ENCODE peak calls at places on chromosomes 4 and X, in seven cellular contexts. O is SK-N-SH; K is pancreas; T is lower lobe of right lung; R is CD8-positive, alpha-beta T cell; W is endodermal cell; U is IMR-90. J is an unnamed sample.

GRCh38 chrX:99348256-99348655 is 1061.8 kb downstream of the PCDH19 start:
- DNase-seq in K (no peak), T (no peak), W (no peak), U (no peak), O (no peak), R (no peak), J (no peak)

GRCh38 chr4:24033626-24034025 is 143.8 kb upstream of the PPARGC1A start:
- DNase-seq in O (no peak), K (no peak), U (peak; percentile 41), T (no peak), W (no peak), R (no peak), J (no peak)

GRCh38 chr4:99722006-99722405 is 64.4 kb upstream of the C4orf54 start:
- DNase-seq in T (no peak), R (no peak), W (no peak), K (no peak), O (no peak), U (no peak), J (no peak)

GRCh38 chrX:57587062-57587461 is 4.7 kb upstream of the ZXDB start:
- DNase-seq in W (no peak), T (no peak), K (no peak), U (no peak), O (no peak), R (no peak), J (no peak)

GRCh38 chr4:3270141-3270611 is 21.2 kb downstream of the MSANTD1 start:
- DNase-seq in O (peak; percentile 23), K (peak; percentile 43), U (no peak), T (no peak), R (no peak), W (no peak), J (no peak)

GRCh38 chrX:46257451-46257879 is 287.8 kb downstream of the ZNF674 start:
- DNase-seq in T (no peak), U (no peak), O (no peak), K (no peak), W (no peak), R (no peak), J (no peak)

GRCh38 chr4:78592104-78592783 is 40.7 kb downstream of the ANXA3 start:
- DNase-seq in W (peak; percentile 71), O (peak; percentile 3), R (no peak), K (no peak), T (no peak), U (no peak), J (no peak)

GRCh38 chr4:13559414-13559813 is 15.1 kb upstream of the NKX3-2 start:
- DNase-seq in W (no peak), K (no peak), R (no peak), U (peak; percentile 78), O (no peak), T (no peak), J (no peak)

GRCh38 chr4:137310156-137310555 is 222.1 kb downstream of the PCDH18 start:
- DNase-seq in K (no peak), W (no peak), T (no peak), R (no peak), O (no peak), U (peak; percentile 4), J (no peak)

GRCh38 chr4:24683116-24683515 is 98.8 kb upstream of the DHX15 start:
- DNase-seq in K (no peak), O (no peak), R (no peak), W (no peak), T (no peak), U (no peak), J (no peak)

GRCh38 chrX:75113664-75114063 is 42.4 kb downstream of the ABCB7 start:
- DNase-seq in U (no peak), T (no peak), R (no peak), K (no peak), O (no peak), W (no peak), J (no peak)

GRCh38 chr4:143511906-143512305 is 1.6 kb upstream of the SMARCA5 start:
- DNase-seq in K (no peak), W (no peak), T (no peak), U (no peak), O (no peak), R (no peak), J (no peak)

GRCh38 chrX:148504412-148504950 is 4.1 kb downstream of the AFF2 start:
- DNase-seq in W (peak; percentile 47), R (no peak), K (no peak), T (no peak), O (no peak), U (no peak), J (no peak)

GRCh38 chr4:67465032-67465762 is 80.1 kb downstream of the CENPC start:
- DNase-seq in U (peak; percentile 55), O (no peak), R (no peak), W (no peak), K (peak; percentile 17), T (no peak), J (no peak)

GRCh38 chrX:10884246-10884645 is 226.9 kb upstream of the HCCS start:
- DNase-seq in R (no peak), O (no peak), K (no peak), T (no peak), W (no peak), U (peak; percentile 56), J (no peak)

GRCh38 chr4:27048350-27049100 is 187.9 kb downstream of the STIM2 start:
- DNase-seq in K (no peak), O (peak; percentile 46), W (no peak), R (no peak), U (peak; percentile 27), T (no peak), J (no peak)

GRCh38 chr4:48815483-48815882 is 15.4 kb upstream of the OCIAD1 start:
- DNase-seq in K (no peak), T (no peak), W (no peak), U (no peak), O (no peak), R (no peak), J (no peak)

GRCh38 chrX:118976599-118977340 is 2.4 kb downstream of the LONRF3 start:
- DNase-seq in R (peak; percentile 0), T (peak; percentile 79), W (peak; percentile 54), U (no peak), O (peak; percentile 61), K (peak; percentile 68), J (peak; percentile 82)

GRCh38 chr4:76179398-76180318 is 31.5 kb upstream of the NUP54 start:
- DNase-seq in R (peak; percentile 67), W (peak; percentile 95), K (peak; percentile 86), O (peak; percentile 79), U (peak; percentile 81), T (peak; percentile 89), J (peak; percentile 91)

GRCh38 chr4:77174426-77174825 is 17.4 kb downstream of the CCNG2 start:
- DNase-seq in W (peak; percentile 67), T (no peak), R (no peak), K (no peak), O (no peak), U (peak; percentile 50), J (no peak)

GRCh38 chrX:45324941-45325340 is 124.3 kb upstream of the DIPK2B start:
- DNase-seq in T (no peak), O (no peak), U (peak; percentile 52), W (no peak), K (no peak), R (no peak), J (no peak)

GRCh38 chr4:185950891-185951290 is 118.1 kb upstream of the TLR3 start:
- DNase-seq in T (no peak), K (no peak), O (no peak), R (no peak), U (no peak), W (no peak), J (no peak)

GRCh38 chr4:3765271-3766206 is 646 bp upstream of the ADRA2C start:
- DNase-seq in R (no peak), U (peak; percentile 42), T (no peak), W (peak; percentile 89), O (peak; percentile 91), K (peak; percentile 66), J (no peak)

GRCh38 chr4:18568600-18568999 is 547.0 kb upstream of the LCORL start:
- DNase-seq in O (no peak), U (no peak), T (no peak), K (no peak), W (no peak), R (no peak), J (no peak)

GRCh38 chrX:118117069-118117405 is 427 bp upstream of the KLHL13 start:
- DNase-seq in W (no peak), O (no peak), K (no peak), U (no peak), R (no peak), T (peak; percentile 38), J (no peak)

GRCh38 chr4:184450743-184451142 is 23.6 kb downstream of the IRF2 start:
- DNase-seq in R (no peak), O (peak; percentile 59), K (no peak), W (peak; percentile 17), U (no peak), T (no peak), J (no peak)

GRCh38 chr4:184455299-184455698 is 19.1 kb downstream of the IRF2 start:
- DNase-seq in T (no peak), K (no peak), O (no peak), W (no peak), U (no peak), R (no peak), J (no peak)

GRCh38 chr4:184451726-184452125 is 22.6 kb downstream of the IRF2 start:
- DNase-seq in T (no peak), W (no peak), O (peak; percentile 66), K (no peak), R (no peak), U (no peak), J (no peak)

GRCh38 chr4:184456337-184456736 is 18.0 kb downstream of the IRF2 start:
- DNase-seq in R (no peak), W (peak; percentile 35), U (no peak), T (no peak), O (no peak), K (no peak), J (no peak)

GRCh38 chr4:184453402-184454160 is 20.8 kb downstream of the IRF2 start:
- DNase-seq in T (no peak), K (no peak), U (peak; percentile 95), O (no peak), R (no peak), W (peak; percentile 60), J (peak; percentile 59)
- H3K4me1 ChIP-seq in T (peaks cover 73% of the 10 kb centered on the region), K (peaks cover 19% of the 10 kb centered on the region), U (peaks cover 20% of the 10 kb centered on the region), O (peaks cover 37% of the 10 kb centered on the region), R (peaks cover 35% of the 10 kb centered on the region), W (peaks cover 11% of the 10 kb centered on the region), J (peaks cover 38% of the 10 kb centered on the region)

DNA sequence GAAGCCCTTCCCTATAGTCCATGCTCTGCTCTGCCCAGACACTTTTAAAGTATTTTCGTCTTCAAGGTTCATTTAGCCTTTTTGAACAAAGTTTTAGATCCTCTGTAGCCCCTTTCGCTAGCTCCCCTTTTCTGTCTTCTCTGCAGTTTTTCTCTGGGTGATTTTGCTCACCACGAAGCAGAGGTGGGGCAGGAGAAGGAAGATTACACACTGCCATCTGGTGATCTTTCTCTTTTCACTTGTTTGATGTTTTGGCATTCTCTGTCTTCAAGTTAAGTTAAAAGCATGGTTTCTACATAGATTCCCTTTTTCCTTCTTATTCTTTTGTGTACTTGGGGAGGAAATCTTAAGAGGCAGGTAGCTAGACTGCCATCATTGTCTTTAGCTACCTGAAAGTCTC is 43.9 kb downstream of the CC2D2A start:
- DNase-seq in O (no peak), W (no peak), U (peak; percentile 5), R (no peak), K (no peak), T (no peak), J (no peak)
- TF ChIP-seq CTCF in O (no peak), W (no peak), U (no peak), R (no peak), K (no peak), T (no peak), J (no peak)

GRCh38 chrX:84153538-84153937 is 34.5 kb downstream of the RPS6KA6 start:
- DNase-seq in K (no peak), W (no peak), T (no peak), R (no peak), U (peak; percentile 35), O (no peak), J (no peak)
- H3K4me1 ChIP-seq in K (no peaks in the 10 kb centered on the region), W (no peaks in the 10 kb centered on the region), T (no peaks in the 10 kb centered on the region), R (no peaks in the 10 kb centered on the region), U (no peaks in the 10 kb centered on the region), O (no peaks in the 10 kb centered on the region), J (no peaks in the 10 kb centered on the region)

GRCh38 chr4:109978704-109979103 is 66.0 kb downstream of the EGF start:
- DNase-seq in R (no peak), K (no peak), O (no peak), U (no peak), T (no peak), W (no peak), J (no peak)
- TF ChIP-seq CTCF in R (no peak), K (no peak), O (peak; percentile 33), U (no peak), T (no peak), W (peak; percentile 71), J (no peak)

J was measured in transverse colon.